ENCODE peak calls at places on chromosome 20, in seven cellular contexts. D is SW 1271; E is HTR-8/SVneo; V is A172; M is NCI-H774; Y is hypothalamus; G is activated CD8-positive, alpha-beta T cell treated with anti-CD3 and anti-CD28 coated beads, Interleukin-2, amount 10 ng/mL, durations not matched to agents 7 days and 5 days. S is an unnamed sample.

GRCh38 chr20:5714261-5715041 is 35.8 kb upstream of the SHLD1 start:
- DNase-seq in D (no peak), E (no peak), V (no peak), M (peak), Y (no peak), G (peak), S (peak)

GRCh38 chr20:36439040-36439730 is 102.1 kb upstream of the MYL9 start:
- DNase-seq in D (peak), E (peak), V (peak), M (peak), Y (peak), G (peak), S (peak)

GRCh38 chr20:46151936-46152335 is 33.8 kb downstream of the CD40 start:
- DNase-seq in D (no peak), E (peak), V (no peak), M (no peak), Y (no peak), G (peak), S (no peak)

GRCh38 chr20:38112249-38112942 is 52.7 kb downstream of the TGM2 start:
- DNase-seq in D (no peak), E (no peak), V (no peak), M (no peak), Y (no peak), G (peak), S (no peak)

GRCh38 chr20:22339946-22340345 is 244.4 kb downstream of the FOXA2 start:
- DNase-seq in D (no peak), E (no peak), V (no peak), M (no peak), Y (no peak), G (no peak), S (no peak)

GRCh38 chr20:44641305-44641704 is 10.2 kb downstream of the ADA start:
- DNase-seq in D (no peak), E (no peak), V (no peak), M (no peak), Y (no peak), G (no peak), S (no peak)

GRCh38 chr20:9572690-9573089 is 58.3 kb downstream of the LAMP5 start:
- DNase-seq in D (no peak), E (no peak), V (no peak), M (no peak), Y (no peak), G (no peak), S (no peak)

GRCh38 chr20:32972181-32973076 is 31.8 kb downstream of the SUN5 start:
- DNase-seq in D (no peak), E (no peak), V (peak), M (no peak), Y (no peak), G (peak), S (peak)

GRCh38 chr20:59820204-59821041 is 113.0 kb downstream of the SYCP2 start:
- DNase-seq in D (no peak), E (no peak), V (no peak), M (peak), Y (no peak), G (no peak), S (no peak)

GRCh38 chr20:21548390-21549035 is 34.6 kb upstream of the NKX2-2 start:
- DNase-seq in D (no peak), E (no peak), V (no peak), M (no peak), Y (no peak), G (peak), S (peak)

GRCh38 chr20:46062151-46062550 is 27.6 kb downstream of the NCOA5 start:
- DNase-seq in D (no peak), E (no peak), V (no peak), M (no peak), Y (no peak), G (no peak), S (no peak)

GRCh38 chr20:24109008-24109407 is 120.4 kb upstream of the GGTLC1 start:
- DNase-seq in D (no peak), E (no peak), V (no peak), M (no peak), Y (no peak), G (no peak), S (no peak)

GRCh38 chr20:47493175-47493953 is 8.3 kb upstream of the NCOA3 start:
- DNase-seq in D (peak), E (peak), V (peak), M (peak), Y (no peak), G (peak), S (no peak)

GRCh38 chr20:19096847-19097246 is 115.6 kb upstream of the SLC24A3 start:
- DNase-seq in D (no peak), E (no peak), V (no peak), M (no peak), Y (no peak), G (no peak), S (no peak)

GRCh38 chr20:37007898-37008649 is 56.6 kb upstream of the SAMHD1 start:
- DNase-seq in D (peak), E (peak), V (peak), M (no peak), Y (no peak), G (peak), S (peak)

GRCh38 chr20:20503788-20504528 is 136.1 kb downstream of the INSM1 start:
- DNase-seq in D (no peak), E (no peak), V (no peak), M (no peak), Y (no peak), G (no peak), S (no peak)

GRCh38 chr20:64106435-64106961 is 867 bp downstream of the NPBWR2 start:
- DNase-seq in D (no peak), E (no peak), V (no peak), M (no peak), Y (no peak), G (no peak), S (no peak)

GRCh38 chr20:54119744-54120143 is 49.4 kb upstream of the BCAS1 start:
- DNase-seq in D (no peak), E (no peak), V (no peak), M (no peak), Y (no peak), G (no peak), S (no peak)

GRCh38 chr20:37314617-37315292 is 25.3 kb downstream of the MANBAL start:
- DNase-seq in D (no peak), E (no peak), V (no peak), M (no peak), Y (no peak), G (no peak), S (no peak)

GRCh38 chr20:43187476-43188233 is 2.1 kb downstream of the PTPRT start:
- DNase-seq in D (peak), E (peak), V (peak), M (peak), Y (peak), G (peak), S (peak)

GRCh38 chr20:18001131-18001921 is 32.5 kb downstream of the MGME1 start:
- DNase-seq in D (no peak), E (no peak), V (peak), M (no peak), Y (peak), G (no peak), S (no peak)

GRCh38 chr20:22958390-22958789 is 76.7 kb upstream of the SSTR4 start:
- DNase-seq in D (no peak), E (no peak), V (no peak), M (no peak), Y (no peak), G (no peak), S (no peak)

GRCh38 chr20:59131541-59132285 is 31.9 kb upstream of the ZNF831 start:
- DNase-seq in D (no peak), E (no peak), V (no peak), M (no peak), Y (no peak), G (no peak), S (no peak)

GRCh38 chr20:38426498-38426897 is 8.6 kb downstream of the SNHG17 start:
- DNase-seq in D (no peak), E (no peak), V (no peak), M (no peak), Y (no peak), G (no peak), S (no peak)

GRCh38 chr20:6769953-6770831 is 2.7 kb downstream of the BMP2 start:
- DNase-seq in D (no peak), E (no peak), V (no peak), M (no peak), Y (no peak), G (no peak), S (no peak)

GRCh38 chr20:1402149-1402548 is 9.3 kb upstream of the FKBP1A start:
- DNase-seq in D (no peak), E (no peak), V (peak), M (no peak), Y (no peak), G (peak), S (peak)

GRCh38 chr20:57951549-57951948 is 241.7 kb upstream of the PMEPA1 start:
- DNase-seq in D (no peak), E (no peak), V (no peak), M (no peak), Y (no peak), G (no peak), S (no peak)

GRCh38 chr20:53677447-53678314 is 84.0 kb upstream of the ZNF217 start:
- DNase-seq in D (no peak), E (no peak), V (no peak), M (no peak), Y (no peak), G (peak), S (peak)

GRCh38 chr20:35048739-35049138 is 43.9 kb downstream of the TRPC4AP start:
- DNase-seq in D (no peak), E (no peak), V (no peak), M (no peak), Y (peak), G (no peak), S (no peak)

GRCh38 chr20:53735536-53736050 is 142.0 kb upstream of the ZNF217 start:
- DNase-seq in D (peak), E (peak), V (peak), M (no peak), Y (no peak), G (no peak), S (no peak)

S was measured in Jurkat, Clone E6-1.